ENCODE peak calls at places on chromosome 13, in four cellular contexts. Q is lower lobe of right lung; C is EL; R is activated CD8-positive, alpha-beta memory T cell treated with anti-CD3 and anti-CD28 coated beads for 1 hour. S is an unnamed sample.

GRCh38 chr13:76722782-76723181 is 163.4 kb downstream of the KCTD12 start:
- DNase-seq in R (no peak), Q (no peak), C (no peak), S (no peak)

GRCh38 chr13:93991569-93991968 is 487.9 kb downstream of the DCT start:
- DNase-seq in Q (no peak), R (no peak), C (no peak), S (no peak)

GRCh38 chr13:29535663-29536655 is 59.5 kb downstream of the SLC7A1 start:
- DNase-seq in R (no peak), C (no peak), Q (no peak), S (no peak)

GRCh38 chr13:94480672-94481145 is 1.2 kb upstream of the DCT start:
- DNase-seq in Q (no peak), R (no peak), C (no peak), S (no peak)

GRCh38 chr13:66673401-66673800 is 556.7 kb downstream of the PCDH9 start:
- DNase-seq in C (peak; percentile 85), Q (no peak), R (no peak), S (peak; percentile 85)

GRCh38 chr13:109938255-109938936 is 152.0 kb upstream of the IRS2 start:
- DNase-seq in R (no peak), C (peak; percentile 73), Q (no peak), S (peak; percentile 80)

GRCh38 chr13:109154546-109154945 is 525.1 kb downstream of the MYO16 start:
- DNase-seq in Q (no peak), R (no peak), C (peak; percentile 29), S (no peak)

GRCh38 chr13:85141425-85141824 is 657.8 kb downstream of the SLITRK6 start:
- DNase-seq in R (no peak), C (no peak), Q (no peak), S (no peak)

GRCh38 chr13:22744688-22745452 is 435.9 kb upstream of the SGCG start:
- DNase-seq in R (no peak), Q (no peak), C (no peak), S (no peak)

GRCh38 chr13:71912524-71912923 is 45.5 kb upstream of the DACH1 start:
- DNase-seq in R (no peak), C (no peak), Q (no peak), S (no peak)

GRCh38 chr13:77904031-77904430 is 14.6 kb downstream of the EDNRB start:
- DNase-seq in C (no peak), Q (no peak), R (no peak), S (no peak)

GRCh38 chr13:63389756-63390155 is 1974.1 kb upstream of the PCDH20 start:
- DNase-seq in Q (no peak), R (no peak), C (no peak), S (no peak)

GRCh38 chr13:24123761-24124160 is 36.8 kb upstream of the SPATA13 start:
- DNase-seq in R (no peak), C (no peak), Q (no peak), S (no peak)

GRCh38 chr13:94318418-94318817 is 161.1 kb downstream of the DCT start:
- DNase-seq in C (no peak), R (no peak), Q (no peak), S (no peak)

GRCh38 chr13:30972888-30973377 is 40.5 kb downstream of the TEX26 start:
- DNase-seq in Q (no peak), R (no peak), C (no peak), S (peak; percentile 15)

GRCh38 chr13:99207511-99207910 is 6.9 kb downstream of the UBAC2 start:
- DNase-seq in C (no peak), Q (no peak), R (no peak), S (no peak)

GRCh38 chr13:99382428-99383133 is 75.4 kb upstream of the GPR183 start:
- DNase-seq in C (no peak), R (peak; percentile 30), Q (no peak), S (no peak)

GRCh38 chr13:100363351-100363750 is 225.2 kb downstream of the GGACT start:
- DNase-seq in Q (no peak), C (peak; percentile 72), R (no peak), S (peak; percentile 51)

GRCh38 chr13:42812311-42812710 is 30.9 kb downstream of the FAM216B start:
- DNase-seq in C (no peak), Q (no peak), R (no peak), S (no peak)

GRCh38 chr13:111202745-111203144 is 87.6 kb downstream of the ARHGEF7 start:
- DNase-seq in R (no peak), Q (no peak), C (peak; percentile 81), S (peak; percentile 88)

GRCh38 chr13:112732679-112733078 is 42.8 kb downstream of the ATP11A start:
- DNase-seq in R (no peak), C (no peak), Q (no peak), S (no peak)

GRCh38 chr13:56558698-56559320 is 581.9 kb upstream of the PRR20A start:
- DNase-seq in Q (no peak), C (no peak), R (no peak), S (no peak)

GRCh38 chr13:51364404-51365008 is 25.0 kb downstream of the SERPINE3 start:
- DNase-seq in C (peak; percentile 69), R (no peak), Q (no peak), S (peak; percentile 62)

GRCh38 chr13:85230754-85231153 is 568.5 kb downstream of the SLITRK6 start:
- DNase-seq in R (no peak), Q (no peak), C (no peak), S (no peak)

GRCh38 chr13:43153436-43154082 is 130.2 kb downstream of the DNAJC15 start:
- DNase-seq in R (no peak), C (peak; percentile 97), Q (no peak), S (peak; percentile 86)

GRCh38 chr13:113145911-113146598 is 12.4 kb upstream of the PROZ start:
- DNase-seq in R (no peak), C (no peak), Q (no peak), S (no peak)

GRCh38 chr13:97855570-97855970 is 97.9 kb upstream of the IPO5 start:
- DNase-seq in R (no peak), C (peak; percentile 80), Q (no peak), S (peak; percentile 37)

GRCh38 chr13:113005997-113006396 is 37.0 kb downstream of the MCF2L start:
- DNase-seq in C (no peak), Q (no peak), R (no peak), S (no peak)

GRCh38 chr13:40665061-40665753 is 1.2 kb downstream of the FOXO1 start:
- DNase-seq in Q (peak; percentile 69), C (peak; percentile 26), R (no peak), S (no peak)

GRCh38 chr13:46546084-46546786 is 6.7 kb upstream of the LRCH1 start:
- DNase-seq in C (no peak), Q (no peak), R (no peak), S (no peak)

GRCh38 chr13:71876648-71877279 is 9.8 kb upstream of the DACH1 start:
- DNase-seq in R (no peak), Q (no peak), C (no peak), S (no peak)

GRCh38 chr13:85558118-85558517 is 241.1 kb downstream of the SLITRK6 start:
- DNase-seq in R (no peak), Q (no peak), C (no peak), S (no peak)

GRCh38 chr13:31200636-31200970 is 828 bp downstream of the B3GLCT start:
- DNase-seq in C (peak; percentile 47), R (peak; percentile 6), Q (peak; percentile 73), S (no peak)

GRCh38 chr13:113670541-113670940 is 3.5 kb downstream of the GRK1 start:
- DNase-seq in R (no peak), Q (peak; percentile 13), C (no peak), S (no peak)